ENCODE peak calls at places on chromosomes 6 and 20, in seven cellular contexts. One of them, this sample, is unnamed.

GRCh38 chr6:68880050-68880449 is 245.0 kb downstream of the ADGRB3 start:
- DNase-seq in foreskin fibroblast: peak; percentile 3
- DNase-seq in prostate gland: no peak
- DNase-seq in tibial artery: no peak
- DNase-seq in AG04450: no peak
- DNase-seq in astrocyte of the spinal cord: no peak
- DNase-seq in spleen: no peak
- DNase-seq in this sample: no peak

GRCh38 chr6:29743025-29743424 is 19.8 kb downstream of the HLA-F start:
- DNase-seq in foreskin fibroblast: no peak
- DNase-seq in prostate gland: no peak
- DNase-seq in tibial artery: no peak
- DNase-seq in AG04450: no peak
- DNase-seq in astrocyte of the spinal cord: no peak
- DNase-seq in spleen: no peak
- DNase-seq in this sample: no peak

GRCh38 chr6:36786055-36786675 is 53.1 kb downstream of the CPNE5 start:
- DNase-seq in foreskin fibroblast: no peak
- DNase-seq in prostate gland: no peak
- DNase-seq in tibial artery: no peak
- DNase-seq in AG04450: no peak
- DNase-seq in astrocyte of the spinal cord: no peak
- DNase-seq in spleen: no peak
- DNase-seq in this sample: peak; percentile 19

GRCh38 chr6:43274916-43275597 is 23.0 kb upstream of the SLC22A7 start:
- DNase-seq in foreskin fibroblast: no peak
- DNase-seq in prostate gland: no peak
- DNase-seq in tibial artery: no peak
- DNase-seq in AG04450: no peak
- DNase-seq in astrocyte of the spinal cord: no peak
- DNase-seq in spleen: no peak
- DNase-seq in this sample: no peak

GRCh38 chr6:30743099-30744053 is 889 bp upstream of the FLOT1 start:
- DNase-seq in foreskin fibroblast: no peak
- DNase-seq in prostate gland: no peak
- DNase-seq in tibial artery: peak; percentile 37
- DNase-seq in AG04450: no peak
- DNase-seq in astrocyte of the spinal cord: no peak
- DNase-seq in spleen: peak; percentile 86
- DNase-seq in this sample: peak; percentile 43

GRCh38 chr6:112563368-112563767 is 216.2 kb downstream of the RFPL4B start:
- DNase-seq in foreskin fibroblast: no peak
- DNase-seq in prostate gland: no peak
- DNase-seq in tibial artery: no peak
- DNase-seq in AG04450: no peak
- DNase-seq in astrocyte of the spinal cord: peak; percentile 78
- DNase-seq in spleen: no peak
- DNase-seq in this sample: no peak

GRCh38 chr20:21609221-21609620 is 95.4 kb upstream of the NKX2-2 start:
- DNase-seq in foreskin fibroblast: no peak
- DNase-seq in prostate gland: no peak
- DNase-seq in tibial artery: no peak
- DNase-seq in AG04450: no peak
- DNase-seq in astrocyte of the spinal cord: no peak
- DNase-seq in spleen: no peak
- DNase-seq in this sample: no peak

GRCh38 chr6:33213166-33213988 is 5.1 kb downstream of the RING1 start:
- DNase-seq in foreskin fibroblast: no peak
- DNase-seq in prostate gland: no peak
- DNase-seq in tibial artery: no peak
- DNase-seq in AG04450: no peak
- DNase-seq in astrocyte of the spinal cord: no peak
- DNase-seq in spleen: peak; percentile 79
- DNase-seq in this sample: no peak

GRCh38 chr6:100138346-100139022 is 144.5 kb upstream of the MCHR2 start:
- DNase-seq in foreskin fibroblast: no peak
- DNase-seq in prostate gland: no peak
- DNase-seq in tibial artery: no peak
- DNase-seq in AG04450: no peak
- DNase-seq in astrocyte of the spinal cord: peak; percentile 1
- DNase-seq in spleen: no peak
- DNase-seq in this sample: no peak

GRCh38 chr6:42482126-42482525 is 30.4 kb upstream of the TRERF1 start:
- DNase-seq in foreskin fibroblast: no peak
- DNase-seq in prostate gland: no peak
- DNase-seq in tibial artery: no peak
- DNase-seq in AG04450: no peak
- DNase-seq in astrocyte of the spinal cord: no peak
- DNase-seq in spleen: no peak
- DNase-seq in this sample: peak; percentile 83

GRCh38 chr20:44093249-44093582 is 93.8 kb downstream of the JPH2 start:
- DNase-seq in foreskin fibroblast: no peak
- DNase-seq in prostate gland: no peak
- DNase-seq in tibial artery: no peak
- DNase-seq in AG04450: no peak
- DNase-seq in astrocyte of the spinal cord: no peak
- DNase-seq in spleen: no peak
- DNase-seq in this sample: no peak
- TF ChIP-seq CTCF in foreskin fibroblast: peak; percentile 2
- TF ChIP-seq CTCF in prostate gland: no peak
- TF ChIP-seq CTCF in tibial artery: no peak
- TF ChIP-seq CTCF in AG04450: no peak
- TF ChIP-seq CTCF in astrocyte of the spinal cord: no peak
- TF ChIP-seq CTCF in spleen: no peak
- TF ChIP-seq CTCF in this sample: no peak

GRCh38 chr20:62361799-62362589 is 5.1 kb downstream of the LAMA5 start:
- DNase-seq in foreskin fibroblast: no peak
- DNase-seq in prostate gland: peak; percentile 26
- DNase-seq in tibial artery: no peak
- DNase-seq in AG04450: no peak
- DNase-seq in astrocyte of the spinal cord: no peak
- DNase-seq in spleen: no peak
- DNase-seq in this sample: no peak
- H3K4me3 ChIP-seq in foreskin fibroblast: no peak overlapping the region
- H3K4me3 ChIP-seq in prostate gland: no peak overlapping the region
- H3K4me3 ChIP-seq in tibial artery: peak overlapping the region; percentile 93
- H3K4me3 ChIP-seq in AG04450: no peak overlapping the region
- H3K4me3 ChIP-seq in astrocyte of the spinal cord: no peak overlapping the region
- H3K4me3 ChIP-seq in spleen: no peak overlapping the region
- H3K4me3 ChIP-seq in this sample: no peak overlapping the region

GRCh38 chr20:6185268-6185667 is 62.4 kb upstream of the FERMT1 start:
- DNase-seq in foreskin fibroblast: no peak
- DNase-seq in prostate gland: no peak
- DNase-seq in tibial artery: no peak
- DNase-seq in AG04450: no peak
- DNase-seq in astrocyte of the spinal cord: no peak
- DNase-seq in spleen: no peak
- DNase-seq in this sample: no peak

GRCh38 chr20:6178537-6178936 is 55.7 kb upstream of the FERMT1 start:
- DNase-seq in foreskin fibroblast: no peak
- DNase-seq in prostate gland: no peak
- DNase-seq in tibial artery: no peak
- DNase-seq in AG04450: peak; percentile 3
- DNase-seq in astrocyte of the spinal cord: peak; percentile 62
- DNase-seq in spleen: no peak
- DNase-seq in this sample: peak; percentile 56

GRCh38 chr20:6180531-6180930 is 57.7 kb upstream of the FERMT1 start:
- DNase-seq in foreskin fibroblast: no peak
- DNase-seq in prostate gland: no peak
- DNase-seq in tibial artery: no peak
- DNase-seq in AG04450: no peak
- DNase-seq in astrocyte of the spinal cord: no peak
- DNase-seq in spleen: no peak
- DNase-seq in this sample: no peak

GRCh38 chr20:6184086-6184485 is 61.3 kb upstream of the FERMT1 start:
- DNase-seq in foreskin fibroblast: no peak
- DNase-seq in prostate gland: no peak
- DNase-seq in tibial artery: no peak
- DNase-seq in AG04450: no peak
- DNase-seq in astrocyte of the spinal cord: no peak
- DNase-seq in spleen: no peak
- DNase-seq in this sample: no peak
- TF ChIP-seq CTCF in foreskin fibroblast: no peak
- TF ChIP-seq CTCF in prostate gland: no peak
- TF ChIP-seq CTCF in tibial artery: no peak
- TF ChIP-seq CTCF in AG04450: no peak
- TF ChIP-seq CTCF in astrocyte of the spinal cord: no peak
- TF ChIP-seq CTCF in spleen: no peak
- TF ChIP-seq CTCF in this sample: no peak

DNA sequence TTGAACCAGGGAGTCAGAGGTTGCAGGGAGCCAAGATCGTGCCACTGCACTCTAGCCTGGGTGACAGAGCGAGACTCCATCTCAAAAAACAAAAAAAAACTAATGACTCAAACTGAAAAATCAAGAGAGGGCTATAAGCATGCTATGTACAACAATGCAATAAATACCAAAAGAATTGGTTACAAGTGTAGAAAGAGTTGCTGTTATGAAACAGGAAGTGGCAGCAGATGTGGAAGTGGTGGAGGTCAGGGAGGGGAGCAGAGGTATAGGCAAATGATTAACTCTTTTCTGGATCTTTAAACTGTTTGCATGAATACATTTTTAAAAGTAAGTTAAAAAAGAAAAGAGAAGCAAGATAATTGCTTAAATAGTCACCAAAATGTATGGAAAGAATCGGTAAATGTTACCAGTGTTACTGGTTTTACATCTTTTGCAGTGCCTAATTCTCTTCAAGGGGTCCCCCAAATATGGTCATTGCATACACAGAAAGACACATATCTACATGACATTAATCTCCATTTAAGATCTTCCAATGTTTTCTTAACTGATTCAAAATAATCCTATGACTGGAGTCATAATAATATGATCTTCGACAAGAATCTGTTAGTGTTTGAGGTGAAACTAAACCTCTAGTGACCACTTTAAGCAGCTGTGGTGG is 15.0 kb downstream of the CALHM6 start:
- DNase-seq in foreskin fibroblast: peak; percentile 20
- DNase-seq in prostate gland: no peak
- DNase-seq in tibial artery: no peak
- DNase-seq in AG04450: no peak
- DNase-seq in astrocyte of the spinal cord: no peak
- DNase-seq in spleen: no peak
- DNase-seq in this sample: peak; percentile 29
- H3K4me3 ChIP-seq in foreskin fibroblast: no peak overlapping the region
- H3K4me3 ChIP-seq in prostate gland: no peak overlapping the region
- H3K4me3 ChIP-seq in tibial artery: no peak overlapping the region
- H3K4me3 ChIP-seq in AG04450: no peak overlapping the region
- H3K4me3 ChIP-seq in astrocyte of the spinal cord: no peak overlapping the region
- H3K4me3 ChIP-seq in spleen: no peak overlapping the region
- H3K4me3 ChIP-seq in this sample: no peak overlapping the region

GRCh38 chr20:11301699-11302098 is 616.0 kb upstream of the BTBD3 start:
- DNase-seq in foreskin fibroblast: no peak
- DNase-seq in prostate gland: no peak
- DNase-seq in tibial artery: no peak
- DNase-seq in AG04450: no peak
- DNase-seq in astrocyte of the spinal cord: no peak
- DNase-seq in spleen: no peak
- DNase-seq in this sample: no peak

GRCh38 chr20:11304811-11305210 is 612.9 kb upstream of the BTBD3 start:
- DNase-seq in foreskin fibroblast: no peak
- DNase-seq in prostate gland: no peak
- DNase-seq in tibial artery: no peak
- DNase-seq in AG04450: no peak
- DNase-seq in astrocyte of the spinal cord: no peak
- DNase-seq in spleen: no peak
- DNase-seq in this sample: no peak

GRCh38 chr20:11302436-11302835 is 615.3 kb upstream of the BTBD3 start:
- DNase-seq in foreskin fibroblast: peak; percentile 9
- DNase-seq in prostate gland: no peak
- DNase-seq in tibial artery: no peak
- DNase-seq in AG04450: peak; percentile 51
- DNase-seq in astrocyte of the spinal cord: no peak
- DNase-seq in spleen: no peak
- DNase-seq in this sample: peak; percentile 8

GRCh38 chr20:11305406-11305805 is 612.3 kb upstream of the BTBD3 start:
- DNase-seq in foreskin fibroblast: no peak
- DNase-seq in prostate gland: no peak
- DNase-seq in tibial artery: no peak
- DNase-seq in AG04450: no peak
- DNase-seq in astrocyte of the spinal cord: no peak
- DNase-seq in spleen: no peak
- DNase-seq in this sample: no peak
- TF ChIP-seq CTCF in foreskin fibroblast: no peak
- TF ChIP-seq CTCF in prostate gland: no peak
- TF ChIP-seq CTCF in tibial artery: no peak
- TF ChIP-seq CTCF in AG04450: no peak
- TF ChIP-seq CTCF in astrocyte of the spinal cord: no peak
- TF ChIP-seq CTCF in spleen: no peak
- TF ChIP-seq CTCF in this sample: no peak

DNA sequence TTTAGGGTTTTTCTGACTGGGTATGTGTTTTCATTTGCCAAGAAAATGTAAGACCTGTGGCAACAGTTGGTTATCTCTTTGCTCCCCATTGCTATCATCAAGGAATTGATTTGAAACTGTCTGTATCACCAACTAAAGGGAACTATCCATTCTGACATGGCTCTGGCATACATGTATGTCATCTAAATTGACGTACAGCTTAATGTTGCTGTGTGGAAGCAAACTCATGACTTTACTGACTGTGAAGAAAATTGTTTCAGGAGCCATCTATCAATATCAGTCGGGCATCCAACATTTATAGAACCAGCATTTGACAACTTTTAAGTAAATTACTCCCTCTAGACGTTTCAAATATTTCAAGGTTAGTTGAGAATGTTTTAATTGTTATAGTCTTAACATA is 555.8 kb upstream of the EPHA7 start:
- DNase-seq in foreskin fibroblast: no peak
- DNase-seq in prostate gland: no peak
- DNase-seq in tibial artery: no peak
- DNase-seq in AG04450: no peak
- DNase-seq in astrocyte of the spinal cord: no peak
- DNase-seq in spleen: no peak
- DNase-seq in this sample: no peak
- H3K4me3 ChIP-seq in foreskin fibroblast: no peak overlapping the region
- H3K4me3 ChIP-seq in prostate gland: no peak overlapping the region
- H3K4me3 ChIP-seq in tibial artery: no peak overlapping the region
- H3K4me3 ChIP-seq in AG04450: no peak overlapping the region
- H3K4me3 ChIP-seq in astrocyte of the spinal cord: no peak overlapping the region
- H3K4me3 ChIP-seq in spleen: no peak overlapping the region
- H3K4me3 ChIP-seq in this sample: no peak overlapping the region

This sample was measured in fibroblast of villous mesenchyme.